ENCODE peak calls at places on chromosome 17, in ten cellular contexts. N is COR-L47; H is neural crest cell; K is posterior vena cava; R is activated CD8-positive, alpha-beta memory T cell treated with anti-CD3 and anti-CD28 coated beads for 24 hours; Z is stimulated activated CD8-positive, alpha-beta memory T cell treated with anti-CD3 and anti-CD28 coated beads, Interleukin-7, amount 100 ng/mL, for 4 hours; O is HAP-1; E is GM12892; V is cerebellum; B is astrocyte of the hippocampus. Q is an unnamed sample.

GRCh38 chr17:29726721-29727252 is 104.1 kb upstream of the CORO6 start:
- DNase-seq in K (no peak), Z (no peak), R (no peak), N (no peak), O (no peak), V (no peak), H (no peak), E (no peak), B (no peak), Q (peak)

GRCh38 chr17:38544839-38545209 is 60.9 kb downstream of the SRCIN1 start:
- DNase-seq in N (no peak), R (no peak), K (no peak), E (no peak), H (no peak), B (no peak), Z (no peak), V (no peak), O (no peak), Q (no peak)

GRCh38 chr17:80414508-80414802 is 512 bp upstream of the ENDOV start:
- DNase-seq in Z (no peak), H (no peak), N (no peak), E (no peak), O (no peak), R (peak), V (no peak), B (no peak), K (peak), Q (no peak)

GRCh38 chr17:72671034-72671433 is 421.5 kb downstream of the SLC39A11 start:
- DNase-seq in H (no peak), V (no peak), K (no peak), B (no peak), Z (no peak), R (no peak), O (no peak), N (no peak), E (no peak), Q (no peak)

GRCh38 chr17:8126306-8127066 is 2.6 kb upstream of the HES7 start:
- DNase-seq in H (peak), R (peak), K (no peak), V (peak), B (peak), O (peak), Z (no peak), E (no peak), N (no peak), Q (peak)

GRCh38 chr17:8015957-8016631 is 13.7 kb downstream of the GUCY2D start:
- DNase-seq in O (peak), H (no peak), R (peak), V (no peak), B (no peak), K (peak), E (no peak), N (no peak), Z (no peak), Q (no peak)

GRCh38 chr17:58969156-58969555 is 137.5 kb downstream of the TRIM37 start:
- DNase-seq in Z (no peak), R (no peak), B (peak), H (no peak), N (peak), V (no peak), E (no peak), K (no peak), O (no peak), Q (peak)

GRCh38 chr17:72826602-72827001 is 265.9 kb downstream of the SLC39A11 start:
- DNase-seq in B (peak), K (no peak), O (no peak), E (no peak), R (no peak), V (no peak), Z (no peak), H (no peak), N (no peak), Q (no peak)

GRCh38 chr17:66578781-66579489 is 256.0 kb upstream of the CACNG5 start:
- DNase-seq in E (no peak), B (no peak), O (no peak), N (no peak), R (no peak), Z (no peak), H (no peak), K (no peak), V (no peak), Q (no peak)

GRCh38 chr17:55278173-55278748 is 13.5 kb downstream of the HLF start:
- DNase-seq in K (no peak), B (no peak), Z (no peak), R (no peak), H (no peak), V (no peak), O (no peak), E (no peak), N (no peak), Q (no peak)

GRCh38 chr17:81385320-81386111 is 9.7 kb upstream of the BAHCC1 start:
- DNase-seq in Z (no peak), B (no peak), O (no peak), V (no peak), E (no peak), K (no peak), H (peak), R (no peak), N (no peak), Q (no peak)

GRCh38 chr17:32298298-32298697 is 32.7 kb downstream of the RHBDL3 start:
- DNase-seq in B (no peak), O (no peak), R (no peak), E (no peak), H (no peak), V (peak), Z (no peak), N (no peak), K (no peak), Q (no peak)

GRCh38 chr17:62045517-62045916 is 19.6 kb downstream of the MED13 start:
- DNase-seq in N (no peak), O (no peak), B (no peak), Z (no peak), E (no peak), H (no peak), K (no peak), V (no peak), R (no peak), Q (no peak)

GRCh38 chr17:57697891-57698708 is 47.0 kb downstream of the CCDC182 start:
- DNase-seq in K (no peak), N (no peak), B (no peak), Z (no peak), E (no peak), H (no peak), V (no peak), R (no peak), O (peak), Q (no peak)

GRCh38 chr17:19306160-19307111 is 56.1 kb downstream of the B9D1 start:
- DNase-seq in E (no peak), O (no peak), B (no peak), K (peak), R (no peak), Z (no peak), N (no peak), V (no peak), H (no peak), Q (no peak)

GRCh38 chr17:7845359-7846062 is 9.4 kb upstream of the TMEM88 start:
- DNase-seq in Z (no peak), N (no peak), B (no peak), O (no peak), K (no peak), H (no peak), E (no peak), V (no peak), R (no peak), Q (no peak)

GRCh38 chr17:82791532-82791931 is 39.7 kb downstream of the TBCD start:
- DNase-seq in O (no peak), V (no peak), Z (no peak), H (no peak), K (no peak), B (peak), R (no peak), N (no peak), E (no peak), Q (no peak)

GRCh38 chr17:83191388-83192160 is 112.2 kb downstream of the METRNL start:
- DNase-seq in H (no peak), R (peak), E (no peak), Z (no peak), B (no peak), V (no peak), O (peak), K (peak), N (no peak), Q (no peak)

GRCh38 chr17:65142247-65142646 is 5.1 kb downstream of the RGS9 start:
- DNase-seq in E (no peak), R (no peak), Z (no peak), H (no peak), V (no peak), O (no peak), K (no peak), B (no peak), N (no peak), Q (no peak)

GRCh38 chr17:6388416-6388815 is 46.5 kb downstream of the AIPL1 start:
- DNase-seq in H (no peak), V (no peak), R (peak), B (no peak), K (no peak), O (no peak), E (no peak), Z (no peak), N (no peak), Q (no peak)

GRCh38 chr17:50059759-50060273 is 3.9 kb downstream of the ITGA3 start:
- DNase-seq in E (no peak), Z (no peak), O (no peak), H (no peak), K (no peak), R (no peak), V (no peak), B (peak), N (no peak), Q (no peak)

GRCh38 chr17:50986989-50987660 is 121.0 kb upstream of the TOB1 start:
- DNase-seq in O (no peak), H (no peak), Z (no peak), E (no peak), R (no peak), K (no peak), N (no peak), B (peak), V (no peak), Q (no peak)

GRCh38 chr17:45357364-45357997 is 40.7 kb upstream of the MAP3K14 start:
- DNase-seq in K (no peak), B (no peak), O (no peak), H (no peak), E (no peak), Z (no peak), R (no peak), N (no peak), V (no peak), Q (no peak)

GRCh38 chr17:81419333-81419885 is 24.2 kb downstream of the BAHCC1 start:
- DNase-seq in B (peak), O (peak), R (no peak), V (peak), H (no peak), E (no peak), Z (no peak), K (peak), N (peak), Q (peak)

GRCh38 chr17:10041916-10042588 is 137.0 kb upstream of the RCVRN start:
- DNase-seq in O (no peak), B (no peak), R (no peak), Z (no peak), H (no peak), V (no peak), E (no peak), K (peak), N (no peak), Q (no peak)

GRCh38 chr17:77405867-77406513 is 265.2 kb downstream of the SEC14L1 start:
- DNase-seq in O (no peak), H (no peak), E (no peak), K (no peak), V (no peak), B (no peak), R (no peak), N (no peak), Z (no peak), Q (no peak)

GRCh38 chr17:79340771-79341528 is 266.3 kb downstream of the ENGASE start:
- DNase-seq in B (no peak), N (no peak), H (no peak), O (no peak), K (no peak), V (no peak), E (peak), Z (no peak), R (no peak), Q (no peak)

GRCh38 chr17:45320349-45320930 is 3.6 kb upstream of the MAP3K14 start:
- DNase-seq in B (peak), R (no peak), Z (no peak), N (no peak), K (no peak), V (no peak), O (no peak), E (no peak), H (no peak), Q (no peak)

GRCh38 chr17:8151120-8151640 is 1.0 kb downstream of the PER1 start:
- DNase-seq in Z (peak), V (peak), N (peak), B (peak), K (peak), E (peak), R (peak), H (peak), O (peak), Q (peak)

GRCh38 chr17:68324114-68324513 is 32.8 kb downstream of the ARSG start:
- DNase-seq in E (no peak), B (no peak), Z (no peak), O (no peak), V (no peak), R (no peak), H (no peak), K (no peak), N (no peak), Q (no peak)

GRCh38 chr17:7336240-7337175 is at the start of gene ACAP1:
- DNase-seq in R (peak), H (no peak), Z (peak), V (no peak), O (no peak), K (no peak), B (no peak), N (no peak), E (peak), Q (no peak)

GRCh38 chr17:35104844-35105450 is 14.7 kb downstream of the RAD51D start:
- DNase-seq in B (no peak), O (no peak), V (no peak), N (no peak), E (no peak), R (no peak), Z (no peak), H (no peak), K (no peak), Q (no peak)

GRCh38 chr17:12579245-12579644 is 86.4 kb upstream of the MYOCD start:
- DNase-seq in R (no peak), E (no peak), K (no peak), Z (no peak), B (no peak), O (no peak), N (no peak), V (no peak), H (no peak), Q (no peak)

GRCh38 chr17:75480281-75480680 is 23.8 kb downstream of the TMEM94 start:
- DNase-seq in E (no peak), Z (no peak), N (no peak), O (no peak), B (no peak), K (no peak), V (no peak), H (no peak), R (no peak), Q (no peak)

GRCh38 chr17:73498176-73498575 is 146.1 kb downstream of the SDK2 start:
- DNase-seq in O (no peak), E (no peak), K (no peak), R (no peak), H (no peak), Z (no peak), V (no peak), N (no peak), B (no peak), Q (no peak)

GRCh38 chr17:47077576-47077975 is 98.5 kb upstream of the RPRML start:
- DNase-seq in K (no peak), O (no peak), E (no peak), H (no peak), Z (no peak), N (no peak), V (no peak), B (peak), R (no peak), Q (no peak)

Q was measured in NCI-H146.